ENCODE peak calls at places on chromosomes 6 and 20, in six cellular contexts. M is SK-N-SH, Q is GM23338, H is left lung, U is coronary artery, D is epithelial cell of esophagus. L is an unnamed sample.

GRCh38 chr20:50274570-50275430 is 84.2 kb downstream of the CEBPB start:
- DNase-seq in Q (no peak), H (peak; percentile 94), U (no peak), M (no peak), D (no peak), L (no peak)

GRCh38 chr6:107511410-107512070 is 21.6 kb downstream of the SOBP start:
- DNase-seq in U (peak; percentile 75), M (no peak), D (no peak), Q (no peak), H (no peak), L (no peak)

GRCh38 chr6:79810153-79810806 is 137.1 kb downstream of the ELOVL4 start:
- DNase-seq in U (no peak), Q (peak; percentile 27), M (peak; percentile 59), H (no peak), D (no peak), L (no peak)

GRCh38 chr6:76992553-76992952 is 470.7 kb downstream of the HTR1B start:
- DNase-seq in D (no peak), M (no peak), U (no peak), Q (peak; percentile 26), H (no peak), L (no peak)

GRCh38 chr6:131949909-131950766 is 1.0 kb downstream of the CCN2 start:
- DNase-seq in D (peak; percentile 76), M (peak; percentile 74), H (peak; percentile 73), Q (peak; percentile 75), U (peak; percentile 90), L (peak; percentile 73)

GRCh38 chr6:31842056-31842455 is 14.5 kb downstream of the HSPA1B start:
- DNase-seq in U (no peak), D (no peak), H (no peak), Q (no peak), M (no peak), L (no peak)

GRCh38 chr20:48656661-48657211 is 171.1 kb downstream of the PREX1 start:
- DNase-seq in D (no peak), H (no peak), U (no peak), M (peak; percentile 55), Q (peak; percentile 78), L (no peak)

GRCh38 chr20:4459081-4459480 is 262.6 kb upstream of the PRND start:
- DNase-seq in M (no peak), Q (peak; percentile 15), D (peak; percentile 68), U (no peak), H (no peak), L (no peak)

GRCh38 chr6:54109611-54110010 is 1.6 kb upstream of the MLIP start:
- DNase-seq in Q (peak; percentile 15), M (no peak), U (no peak), H (no peak), D (no peak), L (no peak)

GRCh38 chr6:37980222-37980595 is 160.7 kb downstream of the ZFAND3 start:
- DNase-seq in M (no peak), U (no peak), Q (no peak), H (no peak), D (no peak), L (no peak)

GRCh38 chr6:36791085-36791484 is 48.2 kb downstream of the CPNE5 start:
- DNase-seq in M (no peak), Q (no peak), D (no peak), H (no peak), U (no peak), L (no peak)

GRCh38 chr6:6002809-6003333 is 3.9 kb downstream of the NRN1 start:
- DNase-seq in U (no peak), D (no peak), M (no peak), H (no peak), Q (no peak), L (no peak)

GRCh38 chr6:63307581-63308246 is 12.1 kb downstream of the LGSN start:
- DNase-seq in Q (peak; percentile 66), H (no peak), U (no peak), M (peak; percentile 29), D (peak; percentile 64), L (peak; percentile 8)

GRCh38 chr6:167401525-167402194 is 76.8 kb downstream of the TTLL2 start:
- DNase-seq in H (peak; percentile 66), M (no peak), U (peak; percentile 43), D (no peak), Q (peak; percentile 34), L (no peak)

GRCh38 chr6:14882394-14883073 is 363.3 kb upstream of the JARID2 start:
- DNase-seq in U (no peak), Q (no peak), M (no peak), D (peak; percentile 74), H (no peak), L (no peak)

GRCh38 chr6:62652692-62653328 is 366.8 kb upstream of the KHDRBS2 start:
- DNase-seq in H (no peak), Q (peak; percentile 55), D (peak; percentile 35), U (no peak), M (no peak), L (no peak)

GRCh38 chr6:53192590-53193232 is 44.1 kb upstream of the GCM1 start:
- DNase-seq in Q (peak; percentile 55), U (no peak), D (no peak), M (no peak), H (no peak), L (no peak)

GRCh38 chr6:170234419-170234818 is 56.5 kb downstream of the DLL1 start:
- DNase-seq in U (no peak), M (no peak), H (peak; percentile 2), Q (no peak), D (no peak), L (no peak)

GRCh38 chr6:162777091-162777490 is 49.3 kb downstream of the PACRG start:
- DNase-seq in H (no peak), M (no peak), U (no peak), Q (no peak), D (no peak), L (no peak)

GRCh38 chr6:2858678-2859324 is 17.1 kb upstream of the SERPINB1 start:
- DNase-seq in Q (no peak), M (no peak), D (no peak), H (no peak), U (no peak), L (no peak)

GRCh38 chr6:122109075-122109474 is 290.4 kb upstream of the HSF2 start:
- DNase-seq in Q (no peak), U (no peak), D (no peak), H (no peak), M (no peak), L (no peak)

DNA sequence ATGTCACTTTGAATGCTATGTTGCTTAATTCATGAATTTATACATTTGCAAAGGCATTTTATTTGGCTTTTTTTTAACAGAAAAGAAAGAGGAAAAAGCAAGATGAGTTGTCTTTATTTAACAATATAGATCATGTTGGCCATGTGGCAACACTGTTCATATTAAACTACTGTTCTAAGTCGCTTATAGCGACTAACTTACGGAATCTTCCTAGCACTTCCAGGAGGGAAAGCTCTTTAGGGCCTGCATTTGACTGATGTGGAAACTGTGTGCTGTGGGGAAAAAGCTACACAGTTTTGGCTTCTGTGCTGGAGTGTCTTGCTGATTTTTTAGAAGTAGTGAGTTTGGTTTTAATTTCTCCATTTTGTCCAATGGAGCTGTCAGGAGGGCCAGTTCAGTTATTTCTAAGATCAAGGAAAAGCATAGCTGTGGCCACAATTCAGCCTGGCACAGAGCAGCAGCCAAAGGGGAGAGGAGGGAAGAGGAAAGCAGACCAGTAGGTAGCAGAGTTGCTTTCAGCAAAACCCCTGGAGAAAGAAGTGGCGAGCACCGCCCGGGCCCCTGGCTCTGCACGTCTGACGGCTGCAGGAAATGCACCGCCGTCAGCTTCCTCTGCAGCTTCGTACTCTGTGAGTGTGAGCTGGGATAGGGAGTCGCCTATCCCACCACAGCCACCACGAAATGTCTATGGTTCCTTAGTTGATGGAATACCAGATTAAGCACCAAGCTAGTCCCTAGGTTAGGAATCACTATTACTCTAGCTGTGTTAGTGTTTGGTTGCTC is 80.2 kb upstream of the NAA20 start:
- DNase-seq in H (peak; percentile 59), M (no peak), Q (no peak), U (no peak), D (no peak), L (no peak)
- H3K4me3 ChIP-seq in H (no peak overlapping the region), M (no peak overlapping the region), Q (no peak overlapping the region), U (peak overlapping the region; percentile 62), D (peak overlapping the region; percentile 57), L (no peak overlapping the region)

GRCh38 chr6:142848156-142848555 is 96.8 kb downstream of the HIVEP2 start:
- DNase-seq in D (no peak), U (no peak), Q (no peak), M (no peak), H (no peak), L (no peak)
- H3K4me3 ChIP-seq in D (no peak overlapping the region), U (no peak overlapping the region), Q (no peak overlapping the region), M (no peak overlapping the region), H (no peak overlapping the region), L (no peak overlapping the region)

DNA sequence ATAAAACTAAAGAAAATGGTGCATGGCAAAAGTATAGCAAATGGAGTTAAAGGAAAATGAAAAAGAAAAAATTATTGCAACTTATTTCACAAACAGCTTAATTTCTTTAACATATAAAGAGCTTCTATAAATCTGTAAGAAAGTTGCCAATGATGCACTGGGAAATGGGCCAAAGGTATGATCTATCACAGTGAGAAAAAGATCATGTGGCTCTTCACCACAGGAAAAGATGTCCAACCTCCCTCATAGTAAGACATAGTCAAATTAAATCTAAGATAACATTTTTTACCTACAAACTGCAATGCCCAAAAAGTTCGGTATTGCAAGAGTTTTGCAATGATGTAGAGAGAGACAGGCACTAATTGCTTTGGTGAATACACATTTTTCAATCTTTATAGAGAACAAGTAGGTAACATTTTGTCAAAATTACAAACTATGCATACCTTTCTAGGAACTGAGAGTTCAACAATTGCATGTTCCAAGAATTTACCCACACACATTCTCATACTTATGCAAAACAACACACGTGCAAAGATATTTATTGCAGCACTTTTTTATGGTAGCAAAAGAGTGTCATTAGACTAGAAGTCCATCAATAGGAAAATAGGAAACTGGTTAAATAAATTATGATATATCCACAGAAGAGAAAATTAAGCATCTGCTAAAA is 372.6 kb downstream of the QKI start:
- DNase-seq in D (no peak), H (no peak), M (no peak), Q (no peak), U (no peak), L (no peak)
- H3K4me3 ChIP-seq in D (no peak overlapping the region), H (no peak overlapping the region), M (no peak overlapping the region), Q (no peak overlapping the region), U (no peak overlapping the region), L (no peak overlapping the region)

GRCh38 chr6:149015224-149015876 is 268.5 kb downstream of the UST start:
- DNase-seq in U (no peak), H (no peak), D (no peak), Q (no peak), M (no peak), L (no peak)

GRCh38 chr6:149015877-149016525 is 269.2 kb downstream of the UST start:
- DNase-seq in M (no peak), Q (no peak), H (no peak), U (no peak), D (no peak), L (no peak)

GRCh38 chr6:149016716-149017115 is 269.9 kb downstream of the UST start:
- DNase-seq in M (no peak), U (no peak), H (no peak), D (no peak), Q (no peak), L (no peak)

GRCh38 chr6:149013932-149014331 is 267.1 kb downstream of the UST start:
- DNase-seq in H (no peak), M (no peak), D (no peak), U (no peak), Q (no peak), L (no peak)

DNA sequence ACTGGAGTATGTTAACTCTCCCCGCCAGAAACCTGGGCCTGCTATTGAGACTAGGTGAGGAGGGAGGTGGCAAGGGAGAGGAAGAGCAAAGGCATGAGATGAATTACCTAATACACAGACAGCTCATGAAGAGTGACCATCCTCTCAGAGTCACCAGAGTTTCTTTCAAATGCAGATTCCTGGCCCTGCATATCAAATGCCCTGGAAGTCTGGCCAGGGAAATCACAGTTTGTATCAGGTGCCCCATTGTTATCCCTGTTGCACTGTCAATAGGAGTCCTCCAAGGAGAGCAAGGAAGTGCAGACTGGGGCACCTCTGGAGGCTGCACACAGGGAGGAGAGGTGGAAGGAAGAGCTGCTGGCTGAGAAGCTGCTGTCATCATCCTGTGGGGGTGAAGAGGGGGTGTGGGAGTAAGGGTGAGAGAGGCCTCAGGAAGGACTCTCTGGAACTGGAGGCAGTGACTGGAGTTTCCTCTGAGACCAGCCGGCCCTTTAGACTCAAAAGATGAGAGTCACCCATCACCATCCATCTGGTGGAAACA is 267.9 kb downstream of the UST start:
- DNase-seq in M (no peak), H (no peak), Q (peak; percentile 95), D (no peak), U (no peak), L (no peak)
- H3K4me3 ChIP-seq in M (no peak overlapping the region), H (no peak overlapping the region), Q (no peak overlapping the region), D (no peak overlapping the region), U (no peak overlapping the region), L (no peak overlapping the region)

L was measured in skeletal muscle cell.